ENCODE peak calls at places on chromosomes 13 and 19, in four cellular contexts. Q is K562, Z is IMR-90, U is GM12878. Y is an unnamed sample.

GRCh38 chr19:47494211-47494547 is 10.2 kb upstream of the KPTN start:
- DNase-seq in Q (no peak), Z (no peak), U (no peak), Y (no peak)

GRCh38 chr13:88051746-88052482 is 380.7 kb downstream of the SLITRK5 start:
- DNase-seq in U (no peak), Q (no peak), Z (no peak), Y (no peak)

GRCh38 chr19:7987084-7987768 is 18.2 kb downstream of the ELAVL1 start:
- DNase-seq in Z (no peak), U (no peak), Q (no peak), Y (no peak)

GRCh38 chr19:3374369-3375112 is 8.2 kb downstream of the NFIC start:
- DNase-seq in U (no peak), Q (peak; percentile 64), Z (no peak), Y (no peak)

GRCh38 chr13:112510002-112510780 is 77.8 kb downstream of the TUBGCP3 start:
- DNase-seq in Q (peak; percentile 11), U (no peak), Z (peak; percentile 71), Y (peak; percentile 72)

GRCh38 chr19:7822910-7823515 is 7.0 kb upstream of the EVI5L start:
- DNase-seq in Q (no peak), Z (no peak), U (no peak), Y (no peak)

GRCh38 chr19:39037194-39037593 is 4.8 kb upstream of the FBXO27 start:
- DNase-seq in Q (no peak), Z (no peak), U (no peak), Y (no peak)

GRCh38 chr13:38641164-38641948 is 45.5 kb upstream of the FREM2 start:
- DNase-seq in Z (no peak), U (no peak), Q (peak; percentile 8), Y (no peak)

GRCh38 chr19:15466851-15467733 is 2.7 kb upstream of the RASAL3 start:
- DNase-seq in Z (peak; percentile 43), U (peak; percentile 97), Q (no peak), Y (no peak)

DNA sequence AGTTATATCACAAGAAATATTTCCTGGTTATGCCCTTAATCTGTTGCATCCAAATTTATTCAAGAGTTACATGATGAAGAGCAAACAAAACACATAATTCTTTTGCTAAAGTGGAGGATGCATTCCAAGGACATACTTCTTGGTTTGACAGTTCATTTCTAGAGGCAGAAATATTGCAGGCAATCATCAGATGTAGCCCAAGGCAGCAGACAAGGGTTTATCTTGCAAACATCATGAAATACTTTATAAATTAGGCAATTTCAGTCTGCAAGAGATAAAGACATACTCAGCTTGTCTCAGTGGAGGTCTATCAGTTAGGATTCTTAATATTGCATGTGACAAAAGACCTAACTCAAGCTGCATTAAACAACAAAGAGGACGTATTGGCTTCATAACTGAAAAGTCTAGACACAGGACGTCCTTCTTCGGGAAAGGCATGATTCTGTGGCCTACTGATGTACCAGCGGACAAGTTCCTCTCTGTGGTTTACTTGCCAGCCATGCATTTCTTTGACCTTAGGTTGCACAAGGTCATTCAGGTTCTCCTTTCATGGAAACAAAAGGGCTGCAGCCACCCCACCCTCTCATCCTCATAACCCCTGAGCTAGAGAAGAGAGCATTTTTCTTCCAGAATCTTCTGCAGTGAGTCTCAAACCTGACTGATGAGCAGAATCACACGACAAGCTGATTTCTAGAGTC is 204.0 kb downstream of the KATNAL1 start:
- DNase-seq in Q (no peak), Z (no peak), U (no peak), Y (no peak)
- TF ChIP-seq ELK1 in Q (no peak), Z (no peak), U (no peak), Y (no peak)

DNA sequence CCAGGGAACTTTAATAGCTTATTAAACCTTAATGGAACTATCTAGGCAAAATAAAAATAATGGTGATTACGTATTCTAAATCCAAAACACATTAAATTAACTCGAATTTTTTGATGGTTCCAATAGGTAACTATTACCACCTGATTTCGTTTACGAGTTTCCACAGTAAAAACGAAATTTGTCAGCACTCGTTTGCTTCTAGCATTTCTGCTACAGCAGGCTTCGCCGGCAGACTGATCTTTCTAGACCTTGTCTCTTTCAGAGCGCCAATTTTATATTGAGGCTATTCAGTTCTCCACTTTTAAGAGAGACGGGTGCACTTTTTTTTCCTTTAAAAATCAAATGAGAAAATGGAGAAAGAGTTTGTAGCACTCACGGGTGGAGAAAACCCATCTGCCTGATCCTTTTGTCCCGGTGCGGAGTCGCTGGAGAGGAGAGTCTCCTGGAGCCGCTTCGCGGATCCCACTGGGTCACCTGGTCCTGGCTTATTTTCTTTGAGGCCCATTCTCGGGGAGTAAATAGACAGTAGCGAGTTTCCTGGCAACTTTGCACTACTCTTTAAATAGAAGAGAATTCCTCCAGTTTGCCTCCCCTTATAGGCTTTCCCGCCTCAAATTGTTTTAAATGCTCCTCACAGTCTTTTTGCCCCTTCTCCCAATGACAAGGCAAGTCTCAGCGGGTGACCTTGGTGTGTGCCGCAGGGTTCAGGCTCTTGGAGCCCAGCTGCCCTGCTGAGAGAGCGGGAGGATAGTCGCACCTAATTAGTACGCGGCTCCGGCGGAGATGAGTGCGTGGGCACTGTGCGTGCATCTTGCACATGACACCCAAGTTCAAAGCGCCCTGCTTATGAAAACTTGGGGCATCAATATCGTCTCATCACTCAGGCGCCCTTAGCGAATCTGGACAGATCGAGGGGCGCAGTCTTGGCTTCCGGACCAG is 117.0 kb downstream of the KCNRG start:
- DNase-seq in U (no peak), Z (no peak), Q (no peak), Y (no peak)
- TF ChIP-seq RAD21 in U (no peak), Z (no peak), Q (no peak), Y (no peak)

DNA sequence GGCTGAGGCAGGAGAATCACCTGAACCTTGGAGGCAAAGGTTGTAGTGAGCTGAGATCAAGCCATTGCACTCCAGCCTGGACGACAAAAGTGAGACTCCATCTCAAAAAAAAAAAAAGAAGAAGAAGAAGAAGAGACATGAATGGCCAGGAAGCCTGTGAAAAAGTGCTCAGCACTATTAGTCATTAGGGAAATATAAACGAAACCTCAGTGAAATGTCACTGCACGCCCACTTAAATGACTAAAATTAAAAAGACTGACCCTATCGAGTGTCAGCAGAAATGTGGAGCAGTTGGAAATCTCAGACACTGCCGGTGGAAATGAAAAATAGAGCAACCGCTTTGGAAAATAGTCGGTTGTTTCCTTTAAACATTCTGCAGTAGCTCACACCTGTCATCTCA is 5.5 kb upstream of the TYROBP start:
- DNase-seq in Q (no peak), Z (peak; percentile 80), U (no peak), Y (no peak)
- TF ChIP-seq ELK1 in Q (no peak), Z (no peak), U (no peak), Y (no peak)

DNA sequence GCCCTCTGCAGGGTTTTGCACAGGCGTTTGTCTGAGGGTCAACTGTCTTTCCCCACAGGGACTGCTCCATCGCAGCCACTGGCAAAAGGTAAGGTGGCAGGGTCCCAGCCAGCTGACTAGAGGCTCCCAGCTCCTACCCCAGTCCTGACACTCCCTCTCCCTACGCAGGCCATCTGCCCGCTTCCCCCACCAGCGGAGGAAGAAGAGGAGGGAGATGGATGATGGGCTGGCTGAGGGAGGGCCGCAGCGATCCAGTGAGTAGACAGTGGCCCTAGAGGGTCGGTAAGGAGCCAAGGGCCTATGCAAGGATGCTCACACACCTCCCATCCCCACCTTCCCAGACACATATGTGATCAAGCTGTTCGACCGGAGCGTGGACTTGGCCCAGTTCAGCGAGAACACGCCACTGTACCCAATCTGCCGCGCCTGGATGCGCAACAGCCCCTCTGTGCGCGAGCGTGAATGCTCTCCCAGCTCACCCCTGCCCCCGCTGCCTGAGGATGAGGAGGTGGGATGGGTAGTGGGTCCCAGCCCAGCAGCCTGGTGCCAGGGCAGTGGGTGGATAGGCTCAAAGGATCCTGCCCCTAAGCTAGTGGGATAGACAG is 4.0 kb downstream of the HSPB6 start:
- DNase-seq in Z (no peak), U (no peak), Q (no peak), Y (no peak)
- TF ChIP-seq RAD21 in Z (no peak), U (no peak), Q (no peak), Y (no peak)

GRCh38 chr19:49524812-49525455 is 2.9 kb upstream of the RCN3 start:
- DNase-seq in Z (no peak), U (no peak), Q (no peak), Y (no peak)
- TF ChIP-seq ELK1 in Z (no peak), U (no peak), Q (no peak), Y (no peak)

GRCh38 chr13:44660050-44660449 is 83.9 kb upstream of the TSC22D1 start:
- DNase-seq in Q (no peak), Z (no peak), U (no peak), Y (no peak)

GRCh38 chr13:44661936-44662335 is 85.8 kb upstream of the TSC22D1 start:
- DNase-seq in U (no peak), Q (no peak), Z (no peak), Y (no peak)

GRCh38 chr13:44662515-44662914 is 86.4 kb upstream of the TSC22D1 start:
- DNase-seq in Q (no peak), U (no peak), Z (no peak), Y (no peak)

GRCh38 chr13:44667950-44668349 is 91.8 kb upstream of the TSC22D1 start:
- DNase-seq in Z (peak; percentile 53), Q (no peak), U (no peak), Y (no peak)

DNA sequence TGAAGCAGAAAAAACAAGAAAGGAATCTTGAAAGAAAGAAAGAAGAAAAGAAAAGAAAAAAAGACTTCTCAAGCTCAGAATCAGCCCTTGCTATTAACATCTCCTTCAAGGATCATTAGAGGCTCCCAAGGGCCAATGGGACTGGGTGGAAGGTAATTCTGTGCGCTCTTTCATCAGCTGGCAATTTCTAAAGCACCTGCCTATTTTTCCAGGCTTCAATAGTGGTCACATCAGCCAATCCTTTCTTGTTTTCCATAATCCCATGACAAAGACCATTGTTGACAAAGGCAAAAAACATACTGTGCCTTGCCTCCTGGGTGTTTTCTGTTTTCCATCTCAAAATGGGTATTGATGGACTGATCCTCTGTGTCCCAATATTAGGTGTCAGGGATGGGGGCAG is 88.2 kb upstream of the TSC22D1 start:
- DNase-seq in Z (no peak), U (no peak), Q (no peak), Y (no peak)
- TF ChIP-seq RAD21 in Z (no peak), U (no peak), Q (no peak), Y (no peak)

DNA sequence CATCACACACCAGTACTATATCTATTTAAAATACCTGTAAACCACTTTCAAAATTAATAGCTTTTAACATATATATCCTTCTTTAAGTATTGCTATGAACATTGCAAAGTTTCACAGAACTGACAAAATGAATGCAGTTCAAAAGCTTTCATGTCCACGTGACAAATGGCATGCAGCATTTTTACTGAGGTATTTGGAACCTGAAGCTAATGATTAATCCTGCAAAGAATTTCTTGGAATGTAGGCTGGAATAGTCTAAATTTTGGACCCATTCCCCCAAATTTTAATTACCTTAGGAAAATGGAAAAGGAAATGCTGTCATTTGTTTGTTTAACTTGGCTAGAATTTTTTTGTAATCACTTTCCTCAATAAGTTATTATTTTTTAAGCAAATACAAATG is 423.8 kb upstream of the GPC6 start:
- DNase-seq in Q (no peak), U (no peak), Z (no peak), Y (no peak)
- TF ChIP-seq ELK1 in Q (no peak), U (no peak), Z (no peak), Y (no peak)

GRCh38 chr13:109720758-109721184 is 65.6 kb downstream of the IRS2 start:
- DNase-seq in U (no peak), Q (no peak), Z (no peak), Y (peak; percentile 61)

GRCh38 chr13:109715902-109716301 is 70.5 kb downstream of the IRS2 start:
- DNase-seq in Q (no peak), Z (peak; percentile 5), U (no peak), Y (peak; percentile 43)

GRCh38 chr13:109719962-109720646 is 66.3 kb downstream of the IRS2 start:
- DNase-seq in Q (no peak), Z (no peak), U (no peak), Y (peak; percentile 43)

GRCh38 chr13:109717686-109718085 is 68.7 kb downstream of the IRS2 start:
- DNase-seq in U (no peak), Q (no peak), Z (no peak), Y (no peak)

GRCh38 chr13:109718726-109719125 is 67.7 kb downstream of the IRS2 start:
- DNase-seq in Z (no peak), U (no peak), Q (no peak), Y (no peak)
- TF ChIP-seq RAD21 in Z (no peak), U (no peak), Q (no peak), Y (no peak)